ENCODE peak calls at places on chromosomes 4 and X, in six cellular contexts. B is iPS DF 19.7, Y is mesenchymal stem cell, A is COR-L47, E is H4, F is ecto neural progenitor cell. T is an unnamed sample.

GRCh38 chrX:10174051-10174450 is 17.3 kb downstream of the CLCN4 start:
- DNase-seq in A (no peak), B (no peak), Y (no peak), E (no peak), F (no peak), T (no peak)

GRCh38 chr4:55636622-55636999 is 513 bp upstream of the NMU start:
- DNase-seq in Y (peak), B (no peak), F (no peak), E (no peak), A (no peak), T (no peak)

GRCh38 chr4:931194-931959 is 739 bp downstream of the GAK start:
- DNase-seq in E (no peak), B (no peak), F (no peak), Y (peak), A (no peak), T (peak)

GRCh38 chrX:39859991-39860861 is 237.5 kb downstream of the BCOR start:
- DNase-seq in E (peak), Y (peak), F (peak), B (peak), A (no peak), T (peak)

GRCh38 chr4:24103434-24104168 is 213.8 kb upstream of the PPARGC1A start:
- DNase-seq in A (no peak), F (no peak), E (no peak), B (no peak), Y (peak), T (no peak)

GRCh38 chr4:80134936-80135701 is 62.1 kb upstream of the ANTXR2 start:
- DNase-seq in E (peak), B (no peak), Y (no peak), A (no peak), F (no peak), T (peak)

GRCh38 chr4:80367737-80368136 is 32.2 kb downstream of the CFAP299 start:
- DNase-seq in Y (no peak), A (no peak), B (no peak), E (no peak), F (no peak), T (no peak)

GRCh38 chrX:154724999-154725756 is 25.7 kb downstream of the GAB3 start:
- DNase-seq in E (no peak), F (no peak), B (no peak), A (no peak), Y (no peak), T (no peak)

GRCh38 chrX:120310861-120311631 is at the start of gene TMEM255A:
- DNase-seq in A (peak), B (no peak), F (peak), Y (no peak), E (peak), T (no peak)

GRCh38 chr4:53640576-53641459 is 49.5 kb upstream of the LNX1 start:
- DNase-seq in B (no peak), E (no peak), F (no peak), A (no peak), Y (no peak), T (no peak)

GRCh38 chrX:12162420-12162819 is 24.1 kb downstream of the FRMPD4 start:
- DNase-seq in F (no peak), Y (peak), B (no peak), E (peak), A (no peak), T (no peak)

GRCh38 chr4:156190606-156191005 is 236.9 kb upstream of the CTSO start:
- DNase-seq in E (peak), Y (peak), F (no peak), A (no peak), B (no peak), T (peak)

GRCh38 chr4:6732441-6733357 is 16.7 kb downstream of the BLOC1S4 start:
- DNase-seq in Y (peak), B (no peak), F (no peak), A (no peak), E (peak), T (peak)

GRCh38 chr4:183905593-183906485 is 732 bp downstream of the STOX2 start:
- DNase-seq in E (peak), F (peak), A (peak), Y (peak), B (peak), T (peak)

GRCh38 chr4:180134116-180134866 is 2108.9 kb upstream of the TENM3 start:
- DNase-seq in F (no peak), A (no peak), E (no peak), B (no peak), Y (no peak), T (no peak)

GRCh38 chrX:110557864-110558263 is 199.2 kb downstream of the RTL9 start:
- DNase-seq in F (no peak), Y (no peak), B (no peak), A (no peak), E (no peak), T (no peak)

GRCh38 chrX:134727363-134727762 is 69.1 kb upstream of the PLAC1 start:
- DNase-seq in E (no peak), B (no peak), A (no peak), F (no peak), Y (no peak), T (peak)

GRCh38 chr4:127708985-127709384 is 21.2 kb upstream of the SLC25A31 start:
- DNase-seq in F (no peak), B (no peak), A (peak), Y (peak), E (peak), T (peak)

GRCh38 chr4:101682946-101683345 is 107.6 kb upstream of the BANK1 start:
- DNase-seq in E (no peak), B (no peak), A (peak), F (no peak), Y (no peak), T (no peak)

GRCh38 chr4:185510803-185511202 is 24.5 kb downstream of the PDLIM3 start:
- DNase-seq in A (no peak), F (no peak), B (no peak), E (no peak), Y (no peak), T (no peak)

GRCh38 chr4:40193018-40193571 is 3.7 kb upstream of the RHOH start:
- DNase-seq in E (no peak), Y (no peak), A (no peak), B (no peak), F (no peak), T (no peak)

GRCh38 chrX:4315891-4316290 is 602.4 kb upstream of the PRKX start:
- DNase-seq in F (no peak), E (no peak), B (no peak), A (no peak), Y (no peak), T (no peak)